ENCODE peak calls at places on chromosomes 5 and 9, in ten cellular contexts. One of them, this sample, is unnamed.
A peak's percentile ranks its signal among the peaks of the same experiment; 100 is the strongest.

GRCh38 chr9:105541838-105542237 is 16.1 kb upstream of the FKTN start:
- DNase-seq in kidney tubule cell: peak; percentile 36
- DNase-seq in T-helper 9 cell: no peak
- DNase-seq in A172: no peak
- DNase-seq in stimulated activated CD4-positive, alpha-beta T cell treated with anti-CD3 and anti-CD28 coated beads, Interleukin-1b, Interleukin-23, amount 100 ng/mL, for 1 hour: no peak
- DNase-seq in GM04503: no peak
- DNase-seq in effector memory CD4-positive, alpha-beta T cell: no peak
- DNase-seq in NCI-H748 treated with DMSO at 0.1 percent for 48 hours: no peak
- DNase-seq in NCI-H1048: no peak
- DNase-seq in K562: no peak
- DNase-seq in this sample: no peak

GRCh38 chr5:42944989-42945388 is 95.1 kb downstream of the ANXA2R start:
- DNase-seq in A172: peak; percentile 97
- DNase-seq in effector memory CD4-positive, alpha-beta T cell: no peak
- DNase-seq in T-helper 9 cell: no peak
- DNase-seq in kidney tubule cell: peak; percentile 89
- DNase-seq in NCI-H1048: no peak
- DNase-seq in stimulated activated CD4-positive, alpha-beta T cell treated with anti-CD3 and anti-CD28 coated beads, Interleukin-1b, Interleukin-23, amount 100 ng/mL, for 1 hour: no peak
- DNase-seq in GM04503: peak; percentile 55
- DNase-seq in K562: no peak
- DNase-seq in NCI-H748 treated with DMSO at 0.1 percent for 48 hours: no peak
- DNase-seq in this sample: no peak

GRCh38 chr5:35063386-35063785 is 15.6 kb upstream of the AGXT2 start:
- DNase-seq in NCI-H1048: no peak
- DNase-seq in T-helper 9 cell: no peak
- DNase-seq in NCI-H748 treated with DMSO at 0.1 percent for 48 hours: no peak
- DNase-seq in K562: no peak
- DNase-seq in effector memory CD4-positive, alpha-beta T cell: no peak
- DNase-seq in kidney tubule cell: no peak
- DNase-seq in A172: no peak
- DNase-seq in GM04503: no peak
- DNase-seq in stimulated activated CD4-positive, alpha-beta T cell treated with anti-CD3 and anti-CD28 coated beads, Interleukin-1b, Interleukin-23, amount 100 ng/mL, for 1 hour: no peak
- DNase-seq in this sample: no peak

GRCh38 chr5:138955013-138955660 is 80.0 kb upstream of the LRRTM2 start:
- DNase-seq in NCI-H1048: no peak
- DNase-seq in GM04503: no peak
- DNase-seq in T-helper 9 cell: no peak
- DNase-seq in NCI-H748 treated with DMSO at 0.1 percent for 48 hours: peak; percentile 98
- DNase-seq in A172: no peak
- DNase-seq in effector memory CD4-positive, alpha-beta T cell: no peak
- DNase-seq in stimulated activated CD4-positive, alpha-beta T cell treated with anti-CD3 and anti-CD28 coated beads, Interleukin-1b, Interleukin-23, amount 100 ng/mL, for 1 hour: no peak
- DNase-seq in kidney tubule cell: no peak
- DNase-seq in K562: no peak
- DNase-seq in this sample: no peak

GRCh38 chr9:126695186-126696090 is 81.7 kb downstream of the LMX1B start:
- DNase-seq in T-helper 9 cell: no peak
- DNase-seq in stimulated activated CD4-positive, alpha-beta T cell treated with anti-CD3 and anti-CD28 coated beads, Interleukin-1b, Interleukin-23, amount 100 ng/mL, for 1 hour: no peak
- DNase-seq in NCI-H748 treated with DMSO at 0.1 percent for 48 hours: no peak
- DNase-seq in A172: no peak
- DNase-seq in GM04503: no peak
- DNase-seq in kidney tubule cell: no peak
- DNase-seq in K562: no peak
- DNase-seq in effector memory CD4-positive, alpha-beta T cell: no peak
- DNase-seq in NCI-H1048: no peak
- DNase-seq in this sample: no peak

GRCh38 chr5:141814064-141814982 is 63.9 kb downstream of the PCDH1 start:
- DNase-seq in GM04503: no peak
- DNase-seq in NCI-H1048: no peak
- DNase-seq in NCI-H748 treated with DMSO at 0.1 percent for 48 hours: no peak
- DNase-seq in T-helper 9 cell: peak; percentile 28
- DNase-seq in stimulated activated CD4-positive, alpha-beta T cell treated with anti-CD3 and anti-CD28 coated beads, Interleukin-1b, Interleukin-23, amount 100 ng/mL, for 1 hour: peak; percentile 6
- DNase-seq in K562: peak; percentile 86
- DNase-seq in A172: peak; percentile 54
- DNase-seq in kidney tubule cell: peak; percentile 60
- DNase-seq in effector memory CD4-positive, alpha-beta T cell: peak; percentile 19
- DNase-seq in this sample: peak; percentile 44

GRCh38 chr5:139690385-139691274 is 42.5 kb downstream of the CXXC5 start:
- DNase-seq in NCI-H748 treated with DMSO at 0.1 percent for 48 hours: no peak
- DNase-seq in GM04503: no peak
- DNase-seq in effector memory CD4-positive, alpha-beta T cell: no peak
- DNase-seq in stimulated activated CD4-positive, alpha-beta T cell treated with anti-CD3 and anti-CD28 coated beads, Interleukin-1b, Interleukin-23, amount 100 ng/mL, for 1 hour: no peak
- DNase-seq in K562: peak; percentile 64
- DNase-seq in T-helper 9 cell: no peak
- DNase-seq in NCI-H1048: no peak
- DNase-seq in kidney tubule cell: peak; percentile 75
- DNase-seq in A172: peak; percentile 88
- DNase-seq in this sample: no peak

GRCh38 chr5:141084487-141084989 is 9.9 kb upstream of the PCDHB2 start:
- DNase-seq in GM04503: peak; percentile 28
- DNase-seq in effector memory CD4-positive, alpha-beta T cell: peak; percentile 15
- DNase-seq in kidney tubule cell: peak; percentile 79
- DNase-seq in NCI-H1048: no peak
- DNase-seq in K562: peak; percentile 12
- DNase-seq in stimulated activated CD4-positive, alpha-beta T cell treated with anti-CD3 and anti-CD28 coated beads, Interleukin-1b, Interleukin-23, amount 100 ng/mL, for 1 hour: no peak
- DNase-seq in T-helper 9 cell: peak; percentile 21
- DNase-seq in NCI-H748 treated with DMSO at 0.1 percent for 48 hours: peak; percentile 93
- DNase-seq in A172: peak; percentile 81
- DNase-seq in this sample: peak; percentile 79

GRCh38 chr9:128644452-128644851 is 12.2 kb downstream of the DYNC2I2 start:
- DNase-seq in NCI-H748 treated with DMSO at 0.1 percent for 48 hours: no peak
- DNase-seq in K562: no peak
- DNase-seq in kidney tubule cell: no peak
- DNase-seq in NCI-H1048: no peak
- DNase-seq in stimulated activated CD4-positive, alpha-beta T cell treated with anti-CD3 and anti-CD28 coated beads, Interleukin-1b, Interleukin-23, amount 100 ng/mL, for 1 hour: no peak
- DNase-seq in A172: no peak
- DNase-seq in T-helper 9 cell: no peak
- DNase-seq in GM04503: no peak
- DNase-seq in effector memory CD4-positive, alpha-beta T cell: no peak
- DNase-seq in this sample: no peak